ENCODE peak calls at places on chromosome 6, in five cellular contexts. G is breast epithelium, V is IMR-90, C is OCI-LY7, Y is HCT116. J is an unnamed sample.
A peak's percentile ranks its signal among the peaks of the same experiment; 100 is the strongest.

GRCh38 chr6:78580923-78581322 is 286.4 kb upstream of the IRAK1BP1 start:
- DNase-seq in G (no peak), V (no peak), C (no peak), Y (no peak), J (no peak)

GRCh38 chr6:7721654-7722053 is 4.2 kb upstream of the BMP6 start:
- DNase-seq in G (no peak), V (peak; percentile 41), C (peak; percentile 55), Y (peak; percentile 31), J (no peak)

GRCh38 chr6:80094017-80094416 is 12.5 kb upstream of the BCKDHB start:
- DNase-seq in G (no peak), V (peak; percentile 21), C (peak; percentile 45), Y (peak; percentile 6), J (no peak)

GRCh38 chr6:125611573-125612399 is 137.6 kb upstream of the HEY2 start:
- DNase-seq in G (no peak), V (no peak), C (no peak), Y (no peak), J (no peak)

GRCh38 chr6:12026120-12026519 is 14.0 kb downstream of the HIVEP1 start:
- DNase-seq in G (no peak), V (no peak), C (no peak), Y (no peak), J (no peak)

GRCh38 chr6:43973351-43973750 is 153.9 kb downstream of the MRPL14 start:
- DNase-seq in G (peak; percentile 61), V (no peak), C (no peak), Y (no peak), J (no peak)

GRCh38 chr6:137241481-137242011 is 22.4 kb upstream of the IFNGR1 start:
- DNase-seq in G (no peak), V (peak; percentile 46), C (no peak), Y (no peak), J (peak; percentile 68)

GRCh38 chr6:160141001-160141726 is 19.5 kb downstream of the SLC22A1 start:
- DNase-seq in G (no peak), V (peak; percentile 84), C (no peak), Y (no peak), J (peak; percentile 53)

GRCh38 chr6:106724848-106725247 is 95.5 kb downstream of the QRSL1 start:
- DNase-seq in G (no peak), V (no peak), C (no peak), Y (no peak), J (no peak)

GRCh38 chr6:72740135-72740534 is 118.3 kb downstream of the KCNQ5 start:
- DNase-seq in G (no peak), V (no peak), C (peak; percentile 3), Y (no peak), J (no peak)

GRCh38 chr6:129599467-129599866 is 110.5 kb downstream of the ARHGAP18 start:
- DNase-seq in G (no peak), V (no peak), C (no peak), Y (no peak), J (no peak)

GRCh38 chr6:110270166-110270565 is 88.0 kb downstream of the METTL24 start:
- DNase-seq in G (no peak), V (peak; percentile 1), C (no peak), Y (no peak), J (no peak)

GRCh38 chr6:11734861-11735652 is 43.5 kb downstream of the ADTRP start:
- DNase-seq in G (no peak), V (no peak), C (no peak), Y (no peak), J (no peak)

GRCh38 chr6:19298422-19298821 is 538.7 kb upstream of the ID4 start:
- DNase-seq in G (no peak), V (no peak), C (no peak), Y (no peak), J (no peak)
- H3K4me1 ChIP-seq in G (no peaks in the 10 kb centered on the region), V (no peaks in the 10 kb centered on the region), C (no peaks in the 10 kb centered on the region), Y (peaks cover 6% of the 10 kb centered on the region), J (no peaks in the 10 kb centered on the region)

GRCh38 chr6:52495859-52496396 is 75.8 kb downstream of the EFHC1 start:
- DNase-seq in G (no peak), V (no peak), C (peak; percentile 66), Y (no peak), J (no peak)
- H3K4me1 ChIP-seq in G (no peaks in the 10 kb centered on the region), V (peaks cover 16% of the 10 kb centered on the region), C (peaks cover 94% of the 10 kb centered on the region), Y (no peaks in the 10 kb centered on the region), J (no peaks in the 10 kb centered on the region)

GRCh38 chr6:111845441-111845871 is 27.8 kb downstream of the FYN start:
- DNase-seq in G (no peak), V (no peak), C (no peak), Y (no peak), J (no peak)
- H3K4me1 ChIP-seq in G (no peaks in the 10 kb centered on the region), V (peaks cover 21% of the 10 kb centered on the region), C (peaks cover 35% of the 10 kb centered on the region), Y (no peaks in the 10 kb centered on the region), J (peaks cover 38% of the 10 kb centered on the region)

DNA sequence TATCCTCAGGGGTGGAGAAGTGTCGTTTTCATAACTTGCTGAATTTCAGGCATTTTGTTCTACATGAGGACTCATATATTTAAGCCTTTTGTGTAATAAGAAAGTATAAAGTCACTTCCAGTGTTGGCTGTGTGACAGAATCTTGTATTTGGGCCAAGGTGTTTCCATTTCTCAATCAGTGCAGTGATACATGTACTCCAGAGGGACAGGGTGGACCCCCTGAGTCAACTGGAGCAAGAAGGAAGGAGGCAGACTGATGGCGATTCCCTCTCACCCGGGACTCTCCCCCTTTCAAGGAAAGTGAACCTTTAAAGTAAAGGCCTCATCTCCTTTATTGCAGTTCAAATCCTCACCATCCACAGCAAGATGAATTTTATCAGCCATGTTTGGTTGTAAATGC is 20.3 kb upstream of the MAPK13 start:
- DNase-seq in G (no peak), V (no peak), C (no peak), Y (no peak), J (no peak)
- H3K4me1 ChIP-seq in G (no peaks in the 10 kb centered on the region), V (no peaks in the 10 kb centered on the region), C (peaks cover 75% of the 10 kb centered on the region), Y (peaks cover 15% of the 10 kb centered on the region), J (no peaks in the 10 kb centered on the region)

DNA sequence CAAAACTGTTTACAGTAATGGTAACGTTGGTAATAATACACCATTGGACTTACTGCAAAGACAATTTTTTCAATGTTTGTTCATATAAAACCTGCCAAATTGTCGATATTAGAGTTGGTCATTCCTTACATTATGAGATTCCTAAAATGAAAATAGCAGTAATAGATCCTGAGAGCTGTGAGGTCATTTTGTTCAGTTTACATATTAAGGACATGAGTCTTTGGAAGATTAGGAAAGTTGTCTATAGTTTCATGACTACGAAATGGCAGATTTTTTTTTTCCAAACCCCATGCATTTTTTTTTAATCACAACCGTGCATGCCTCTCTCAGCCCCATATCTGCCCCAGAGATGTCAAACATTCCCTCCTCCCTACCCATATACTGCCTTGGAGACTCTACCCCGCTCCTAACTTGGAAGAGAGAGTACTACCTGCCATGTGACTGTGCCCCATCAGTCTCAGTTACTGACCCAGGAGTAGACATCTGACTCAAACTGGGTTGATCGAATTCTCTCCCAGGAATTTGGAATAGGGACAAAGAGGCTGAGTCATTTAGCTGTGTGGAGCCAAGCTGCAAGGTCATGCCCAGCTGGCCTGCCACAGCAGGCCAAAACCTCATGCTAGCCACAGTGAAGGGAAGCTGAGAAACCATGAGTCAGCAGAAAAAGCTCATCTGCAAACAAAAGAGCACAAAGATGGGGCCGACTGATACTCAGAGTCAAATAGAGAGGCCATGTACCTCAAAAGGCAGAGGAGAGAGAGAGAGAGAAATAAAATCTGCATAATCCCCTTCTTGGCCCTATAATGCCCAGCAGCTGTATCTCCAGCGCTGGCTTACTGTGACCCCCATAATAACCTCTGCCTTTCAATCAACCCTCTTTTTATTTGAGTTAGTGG is 21.0 kb upstream of the AKIRIN2 start:
- DNase-seq in G (peak; percentile 56), V (peak; percentile 95), C (peak; percentile 29), Y (peak; percentile 75), J (peak; percentile 92)
- H3K4me1 ChIP-seq in G (no peaks in the 10 kb centered on the region), V (peaks cover 24% of the 10 kb centered on the region), C (peaks cover 29% of the 10 kb centered on the region), Y (peaks cover 22% of the 10 kb centered on the region), J (peaks cover 24% of the 10 kb centered on the region)

J was measured in adrenal gland.